ENCODE peak calls at places on chromosomes 3 and 15, in ten cellular contexts. M is OCI-M1; Y is neuronal stem cell; B is EL; R is HT1080; D is A549; A is gastrocnemius medialis; U is fibroblast of pulmonary artery; F is dermis microvascular lymphatic vessel endothelial cell; C is activated T-cell treated with anti-CD3 and anti-CD28 coated beads, Interleukin-2, amount 50 U/mL, for 72 hours. E is an unnamed sample.

GRCh38 chr3:13629644-13630043 is 80.7 kb downstream of the FBLN2 start:
- DNase-seq in M (no peak), Y (no peak), B (no peak), R (no peak), D (no peak), A (no peak), U (no peak), F (no peak), C (no peak), E (no peak)

GRCh38 chr3:22421589-22421988 is 670.6 kb upstream of the ZNF385D start:
- DNase-seq in M (no peak), Y (no peak), B (no peak), R (no peak), D (no peak), A (no peak), U (no peak), F (no peak), C (no peak), E (no peak)

GRCh38 chr3:30606301-30607031 is at the start of gene TGFBR2:
- DNase-seq in M (peak), Y (peak), B (peak), R (peak), D (peak), A (peak), U (peak), F (peak), C (peak), E (peak)

GRCh38 chr3:172138031-172138538 is 98.7 kb downstream of the FNDC3B start:
- DNase-seq in M (no peak), Y (no peak), B (peak), R (peak), D (no peak), A (no peak), U (peak), F (no peak), C (no peak), E (peak)

GRCh38 chr3:153385343-153385742 is 223.3 kb downstream of the RAP2B start:
- DNase-seq in M (no peak), Y (no peak), B (no peak), R (no peak), D (no peak), A (no peak), U (no peak), F (no peak), C (no peak), E (no peak)

GRCh38 chr15:60155661-60156060 is 151.6 kb downstream of the FOXB1 start:
- DNase-seq in M (no peak), Y (no peak), B (peak), R (peak), D (no peak), A (no peak), U (peak), F (no peak), C (peak), E (peak)

GRCh38 chr15:58898150-58898680 is 35.3 kb downstream of the SLTM start:
- DNase-seq in M (no peak), Y (no peak), B (no peak), R (no peak), D (no peak), A (no peak), U (no peak), F (no peak), C (no peak), E (no peak)

GRCh38 chr15:41559489-41560177 is 621 bp downstream of the TYRO3 start:
- DNase-seq in M (no peak), Y (peak), B (peak), R (no peak), D (no peak), A (no peak), U (no peak), F (no peak), C (no peak), E (no peak)

GRCh38 chr3:57592306-57592705 is 4.8 kb downstream of the ARF4 start:
- DNase-seq in M (no peak), Y (no peak), B (no peak), R (no peak), D (no peak), A (no peak), U (no peak), F (no peak), C (no peak), E (no peak)

GRCh38 chr3:100002599-100003350 is 111.5 kb downstream of the FILIP1L start:
- DNase-seq in M (no peak), Y (no peak), B (peak), R (peak), D (peak), A (no peak), U (peak), F (peak), C (no peak), E (peak)

GRCh38 chr3:33060609-33061337 is 36.2 kb downstream of the GLB1 start:
- DNase-seq in M (no peak), Y (no peak), B (no peak), R (no peak), D (no peak), A (no peak), U (no peak), F (no peak), C (peak), E (no peak)